ENCODE peak calls at places on chromosomes 3 and 15, in nine cellular contexts. D, S, I, K, L, T, P, O and J are unnamed samples. For H3K36me3 and H3K9me3, the result is how much of the 10 kb centered on the place peaks cover.

GRCh38 chr15:32849769-32850668 is 132.2 kb downstream of the GREM1 start:
- DNase-seq in K (no peak), D (no peak), T (peak), S (peak), O (no peak), I (no peak), P (peak), L (peak), J (no peak)

GRCh38 chr3:152376351-152377183 is 107.8 kb downstream of the MBNL1 start:
- DNase-seq in O (no peak), P (peak), S (peak), D (no peak), K (no peak), I (no peak), L (peak), T (no peak), J (no peak)

GRCh38 chr3:110684436-110684835 is 387.2 kb upstream of the NECTIN3 start:
- DNase-seq in P (no peak), I (no peak), L (no peak), D (no peak), T (no peak), S (no peak), O (no peak), K (no peak), J (no peak)

GRCh38 chr15:25849431-25849921 is 13.7 kb downstream of the ATP10A start:
- DNase-seq in I (no peak), K (peak), L (peak), D (no peak), P (no peak), O (no peak), T (no peak), S (peak), J (no peak)

GRCh38 chr3:37163262-37164020 is 10.9 kb downstream of the LRRFIP2 start:
- DNase-seq in I (no peak), K (no peak), D (no peak), T (peak), P (no peak), S (peak), O (no peak), L (no peak), J (no peak)

GRCh38 chr3:103906808-103907207 is 1459.9 kb upstream of the ALCAM start:
- DNase-seq in P (no peak), D (no peak), I (no peak), T (no peak), K (no peak), L (no peak), S (no peak), O (no peak), J (no peak)

GRCh38 chr3:69425249-69425648 is 39.4 kb upstream of the FRMD4B start:
- DNase-seq in D (peak), L (peak), P (peak), I (no peak), T (peak), S (peak), K (no peak), O (no peak), J (no peak)

GRCh38 chr3:189292667-189293478 is 121.1 kb downstream of the TPRG1 start:
- DNase-seq in L (peak), S (no peak), K (no peak), T (peak), I (no peak), D (no peak), O (no peak), P (no peak), J (no peak)

GRCh38 chr3:8576841-8577553 is 67.6 kb downstream of the SSUH2 start:
- DNase-seq in P (no peak), L (no peak), D (no peak), I (no peak), O (no peak), S (peak), K (no peak), T (no peak), J (no peak)

GRCh38 chr15:48766196-48766595 is 44.7 kb downstream of the CEP152 start:
- DNase-seq in O (peak), I (no peak), L (peak), S (peak), K (no peak), P (no peak), D (no peak), T (no peak), J (no peak)

GRCh38 chr3:13566769-13567310 is 17.9 kb downstream of the FBLN2 start:
- DNase-seq in S (no peak), P (no peak), T (no peak), L (no peak), O (no peak), K (no peak), D (no peak), I (no peak), J (no peak)

GRCh38 chr3:172777901-172778300 is 27.4 kb downstream of the ECT2 start:
- DNase-seq in O (no peak), P (no peak), L (no peak), K (no peak), I (no peak), T (no peak), S (no peak), D (no peak), J (no peak)

GRCh38 chr3:9088431-9089353 is 125.4 kb upstream of the RAD18 start:
- DNase-seq in L (peak), D (peak), S (peak), O (peak), K (no peak), P (no peak), I (no peak), T (peak), J (peak)

GRCh38 chr15:38670142-38671002 is 105.8 kb upstream of the RASGRP1 start:
- DNase-seq in P (no peak), T (no peak), I (peak), L (no peak), D (no peak), K (no peak), S (peak), O (no peak), J (no peak)

GRCh38 chr15:34109775-34110663 is 8.1 kb downstream of the PGBD4 start:
- DNase-seq in K (no peak), S (peak), I (no peak), O (no peak), P (no peak), T (peak), D (no peak), L (peak), J (no peak)

DNA sequence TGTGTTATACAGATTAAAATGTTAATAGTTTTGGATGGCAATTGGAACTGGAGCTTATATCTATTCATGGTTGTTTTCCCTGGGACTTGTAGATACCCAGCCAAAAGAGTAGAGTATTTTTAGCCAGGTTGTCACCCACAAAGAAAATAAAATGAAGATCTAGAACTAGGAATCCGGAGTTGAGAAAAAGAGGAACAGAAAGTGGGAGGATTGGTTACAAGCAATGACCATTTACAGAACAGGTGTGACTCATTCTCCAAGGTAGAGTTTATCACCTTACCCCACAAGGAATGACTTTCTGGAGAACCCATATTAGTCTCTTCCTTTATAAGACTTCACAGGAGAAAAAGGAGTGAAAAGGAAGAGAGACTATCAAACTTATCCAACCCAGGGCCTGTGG is 99.8 kb downstream of the TMEM108 start:
- DNase-seq in O (no peak), P (peak), I (no peak), T (no peak), S (no peak), K (no peak), D (no peak), L (no peak), J (no peak)
- H3K36me3 ChIP-seq in O (under half), P (under half), I (under half), T (under half), S (under half), K (under half), D (under half), L (under half), J (under half)

GRCh38 chr3:161415506-161416231 is 44.4 kb upstream of the SPTSSB start:
- DNase-seq in L (peak), S (peak), I (no peak), K (peak), T (peak), P (no peak), D (no peak), O (peak), J (no peak)
- H3K27ac ChIP-seq in L (peak), S (peak), I (no peak), K (peak), T (peak), P (no peak), D (peak), O (peak), J (no peak)

GRCh38 chr15:27248251-27248650 is 277.3 kb downstream of the GABRG3 start:
- DNase-seq in L (no peak), I (no peak), D (no peak), K (no peak), T (no peak), S (no peak), P (no peak), O (no peak), J (no peak)

GRCh38 chr15:27250223-27250622 is 279.2 kb downstream of the GABRG3 start:
- DNase-seq in S (peak), D (no peak), O (no peak), P (no peak), K (no peak), I (no peak), L (peak), T (no peak), J (no peak)

GRCh38 chr15:27249723-27250160 is 278.8 kb downstream of the GABRG3 start:
- DNase-seq in L (no peak), D (no peak), S (no peak), P (no peak), K (no peak), O (no peak), T (no peak), I (no peak), J (no peak)

GRCh38 chr15:27254016-27254415 is 283.0 kb downstream of the GABRG3 start:
- DNase-seq in D (no peak), K (no peak), O (no peak), S (no peak), I (no peak), P (no peak), T (no peak), L (no peak), J (no peak)

GRCh38 chr15:27249046-27249722 is 278.2 kb downstream of the GABRG3 start:
- DNase-seq in D (no peak), O (no peak), T (no peak), L (no peak), P (no peak), S (no peak), I (no peak), K (no peak), J (no peak)
- H3K9me3 ChIP-seq in D (under half), O (under half), T (under half), L (under half), P (under half), S (under half), I (under half), K (under half), J (under half)

DNA sequence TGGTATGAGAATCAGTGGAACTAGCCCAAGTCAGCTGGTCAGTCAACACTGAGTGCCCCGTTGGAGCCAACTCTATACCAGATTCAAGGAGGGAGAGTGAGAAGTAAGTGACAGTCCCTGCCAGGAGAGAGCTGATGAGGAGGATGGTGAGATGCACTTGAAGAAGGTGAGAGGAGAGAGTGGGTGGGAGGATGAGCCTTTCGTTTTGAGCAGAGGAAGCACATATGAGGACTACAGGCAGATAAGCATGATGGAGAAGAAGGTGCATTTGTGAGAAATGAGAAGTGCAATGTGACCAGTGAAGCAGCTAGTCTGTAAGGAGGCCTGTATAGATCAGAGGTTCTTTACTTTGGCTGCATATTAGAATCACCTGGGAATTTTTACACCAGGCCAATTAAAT is 40.4 kb downstream of the NME9 start:
- DNase-seq in D (no peak), O (no peak), S (no peak), P (no peak), I (no peak), K (no peak), L (no peak), T (no peak), J (no peak)
- H3K36me3 ChIP-seq in D (under half), O (half or more), S (under half), P (under half), I (under half), K (half or more), L (under half), T (under half), J (under half)

DNA sequence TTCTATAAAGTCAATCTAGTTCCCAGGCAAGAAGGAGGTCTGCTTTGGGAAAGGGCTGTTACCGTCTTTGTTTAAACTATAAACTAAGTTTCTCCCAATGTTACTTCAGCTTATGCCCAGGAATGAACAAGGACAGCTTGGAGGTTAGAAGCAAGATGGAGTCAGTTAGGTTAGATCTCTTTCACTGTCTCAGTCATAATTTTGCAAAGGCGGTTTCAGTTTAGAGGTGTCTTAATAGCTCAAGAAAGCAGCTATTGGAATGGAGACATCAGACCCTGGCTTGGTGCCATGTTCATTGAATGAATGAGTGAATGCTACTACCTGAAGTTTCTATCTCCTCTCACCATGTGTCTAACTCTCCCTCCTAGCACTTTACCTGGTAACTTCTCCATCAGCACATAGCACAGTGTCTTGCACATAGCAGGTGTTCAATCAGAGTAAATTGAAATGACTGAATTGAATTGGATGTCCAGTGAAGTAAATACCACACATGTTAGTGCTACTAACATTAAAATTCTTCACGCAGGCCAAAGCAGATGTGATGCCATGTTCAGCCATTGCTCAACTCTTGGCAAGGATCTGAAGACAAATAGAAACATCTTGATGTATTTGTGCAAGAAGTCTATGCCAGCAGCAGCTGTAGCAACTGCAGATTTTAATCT is 28.2 kb downstream of the CLEC3B start:
- DNase-seq in P (no peak), K (no peak), I (no peak), O (no peak), S (peak), T (no peak), L (peak), D (no peak), J (no peak)
- H3K27ac ChIP-seq in P (no peak), K (no peak), I (no peak), O (no peak), S (peak), T (no peak), L (peak), D (no peak), J (no peak)

GRCh38 chr15:20657084-20657483 is 115.5 kb upstream of the GOLGA6L6 start:
- DNase-seq in I (no peak), L (no peak), D (no peak), O (no peak), P (no peak), T (no peak), S (no peak), K (no peak), J (no peak)
- H3K9me3 ChIP-seq in I (under half), L (under half), D (under half), O (under half), P (under half), T (under half), S (under half), K (under half), J (under half)

DNA sequence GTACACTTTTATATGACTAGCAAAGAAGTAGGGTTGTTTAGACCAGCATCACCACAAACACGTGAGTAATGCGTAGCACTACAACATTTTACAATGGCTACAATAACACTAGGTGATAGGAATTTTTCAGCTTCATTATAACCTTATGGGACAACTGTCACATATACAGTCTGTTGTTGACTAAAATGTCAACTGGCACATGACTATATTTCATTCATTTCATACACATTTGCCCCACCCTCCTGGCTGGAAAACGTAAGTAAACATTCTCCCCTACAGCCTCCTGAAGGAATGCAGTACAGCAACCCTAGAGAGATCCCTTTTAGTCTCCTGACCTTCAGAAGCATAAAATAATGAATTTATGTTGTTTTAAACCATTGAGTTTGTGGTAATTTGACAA is 16.2 kb downstream of the RIOX2 start:
- DNase-seq in K (no peak), L (no peak), O (no peak), P (no peak), D (no peak), I (no peak), S (no peak), T (no peak), J (no peak)
- H3K36me3 ChIP-seq in K (half or more), L (half or more), O (half or more), P (under half), D (under half), I (under half), S (under half), T (under half), J (under half)

DNA sequence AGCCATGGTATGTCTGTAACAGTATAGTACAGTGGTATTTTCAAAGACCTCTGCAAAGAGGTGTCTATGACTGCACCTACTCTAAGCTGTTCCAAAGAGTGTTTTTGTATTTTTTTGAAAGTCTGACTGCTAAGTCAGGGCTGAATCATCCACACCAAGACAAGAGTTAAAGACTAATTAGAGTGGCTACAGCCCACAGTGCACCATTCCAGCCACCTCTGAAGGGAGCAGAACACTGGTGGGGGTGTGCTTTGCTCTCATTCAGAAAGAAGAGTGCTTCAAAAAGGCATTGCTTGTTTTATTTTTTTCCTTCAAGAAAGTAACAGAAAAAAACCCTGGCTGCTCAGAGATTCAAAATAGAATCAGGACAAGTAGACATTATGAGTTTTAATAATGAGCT is 301.5 kb downstream of the GABRG3 start:
- DNase-seq in P (no peak), S (no peak), O (no peak), K (no peak), L (no peak), D (no peak), I (no peak), T (no peak), J (no peak)
- H3K27ac ChIP-seq in P (no peak), S (no peak), O (no peak), K (no peak), L (no peak), D (no peak), I (no peak), T (no peak), J (no peak)

GRCh38 chr3:170038434-170039110 is 777 bp downstream of the GPR160 start:
- DNase-seq in D (peak), L (peak), S (peak), O (peak), I (peak), P (peak), T (no peak), K (no peak), J (peak)

GRCh38 chr3:170037463-170038433 is at the start of gene GPR160:
- DNase-seq in P (peak), I (peak), D (peak), T (peak), S (peak), O (peak), K (peak), L (peak), J (peak)

GRCh38 chr3:170044280-170044679 is 6.5 kb downstream of the GPR160 start:
- DNase-seq in P (no peak), I (no peak), L (no peak), D (no peak), S (no peak), T (no peak), K (no peak), O (no peak), J (no peak)

GRCh38 chr3:170043506-170043905 is 5.7 kb downstream of the GPR160 start:
- DNase-seq in O (no peak), P (peak), I (no peak), D (no peak), L (no peak), K (no peak), S (no peak), T (no peak), J (no peak)

DNA sequence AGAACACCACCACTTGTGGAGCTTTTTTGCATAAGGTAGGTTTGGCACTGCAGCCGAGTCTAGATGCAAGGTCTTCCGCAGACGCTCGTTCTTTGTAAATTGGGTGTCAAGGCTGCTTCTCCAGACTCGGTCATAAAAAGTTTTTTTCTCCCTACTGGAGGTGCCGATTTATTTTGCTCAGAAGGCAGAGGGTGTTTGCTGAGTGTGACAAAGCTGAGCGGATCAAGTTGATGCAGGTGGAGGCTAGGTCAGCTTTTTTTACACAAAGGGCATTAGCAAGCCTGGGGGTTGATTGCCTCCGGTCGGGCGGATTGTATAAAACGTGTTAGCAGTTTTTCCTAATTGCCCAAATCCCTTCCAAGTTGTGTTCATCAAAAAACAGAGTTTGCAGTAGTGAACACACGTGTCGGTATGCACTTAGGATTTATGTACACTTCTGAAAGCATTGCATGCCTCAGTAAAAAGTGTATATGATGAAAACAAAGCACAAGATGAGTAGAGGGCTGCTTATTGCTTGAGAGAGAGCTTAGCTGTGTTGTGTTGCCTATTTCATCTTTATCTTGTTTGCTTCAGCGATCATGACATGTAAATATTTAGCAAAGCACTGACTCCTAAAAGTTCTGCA is 2.6 kb downstream of the GPR160 start:
- DNase-seq in I (no peak), T (no peak), P (no peak), D (peak), S (no peak), L (no peak), K (no peak), O (no peak), J (no peak)
- H3K9me3 ChIP-seq in I (under half), T (under half), P (under half), D (under half), S (under half), L (under half), K (under half), O (under half), J (under half)